ENCODE peak calls at places on chromosome 17, in eight cellular contexts. One of them, this sample, is unnamed.

GRCh38 chr17:38341035-38341721 is 2.6 kb downstream of the GPR179 start:
- DNase-seq in transverse colon: peak; percentile 43
- DNase-seq in amniotic epithelial cell: no peak
- DNase-seq in stimulated activated CD4-positive, alpha-beta T cell treated with anti-CD3 and anti-CD28 coated beads, Interleukin-4, amount 100 ng/mL, for 1 hour: no peak
- DNase-seq in nucleus accumbens: peak; percentile 67
- DNase-seq in ascending aorta: no peak
- DNase-seq in C1 segment of cervical spinal cord: peak; percentile 53
- DNase-seq in SK-MEL-5: peak; percentile 77
- DNase-seq in this sample: no peak

GRCh38 chr17:76714822-76715461 is 4.2 kb upstream of the MXRA7 start:
- DNase-seq in transverse colon: peak; percentile 68
- DNase-seq in amniotic epithelial cell: no peak
- DNase-seq in stimulated activated CD4-positive, alpha-beta T cell treated with anti-CD3 and anti-CD28 coated beads, Interleukin-4, amount 100 ng/mL, for 1 hour: peak; percentile 79
- DNase-seq in nucleus accumbens: no peak
- DNase-seq in ascending aorta: peak; percentile 83
- DNase-seq in C1 segment of cervical spinal cord: no peak
- DNase-seq in SK-MEL-5: peak; percentile 82
- DNase-seq in this sample: peak; percentile 58

GRCh38 chr17:34736611-34737010 is 157.2 kb downstream of the TMEM132E start:
- DNase-seq in transverse colon: no peak
- DNase-seq in amniotic epithelial cell: no peak
- DNase-seq in stimulated activated CD4-positive, alpha-beta T cell treated with anti-CD3 and anti-CD28 coated beads, Interleukin-4, amount 100 ng/mL, for 1 hour: no peak
- DNase-seq in nucleus accumbens: no peak
- DNase-seq in ascending aorta: peak; percentile 30
- DNase-seq in C1 segment of cervical spinal cord: no peak
- DNase-seq in SK-MEL-5: no peak
- DNase-seq in this sample: no peak

GRCh38 chr17:20184191-20184590 is 175.0 kb downstream of the SPECC1 start:
- DNase-seq in transverse colon: no peak
- DNase-seq in amniotic epithelial cell: no peak
- DNase-seq in stimulated activated CD4-positive, alpha-beta T cell treated with anti-CD3 and anti-CD28 coated beads, Interleukin-4, amount 100 ng/mL, for 1 hour: no peak
- DNase-seq in nucleus accumbens: no peak
- DNase-seq in ascending aorta: no peak
- DNase-seq in C1 segment of cervical spinal cord: no peak
- DNase-seq in SK-MEL-5: no peak
- DNase-seq in this sample: no peak

GRCh38 chr17:2090804-2091534 is 36.1 kb downstream of the HIC1 start:
- DNase-seq in transverse colon: peak; percentile 56
- DNase-seq in amniotic epithelial cell: peak; percentile 98
- DNase-seq in stimulated activated CD4-positive, alpha-beta T cell treated with anti-CD3 and anti-CD28 coated beads, Interleukin-4, amount 100 ng/mL, for 1 hour: no peak
- DNase-seq in nucleus accumbens: no peak
- DNase-seq in ascending aorta: no peak
- DNase-seq in C1 segment of cervical spinal cord: no peak
- DNase-seq in SK-MEL-5: peak; percentile 66
- DNase-seq in this sample: peak; percentile 11

GRCh38 chr17:38739305-38739704 is 8.8 kb downstream of the PCGF2 start:
- DNase-seq in transverse colon: no peak
- DNase-seq in amniotic epithelial cell: no peak
- DNase-seq in stimulated activated CD4-positive, alpha-beta T cell treated with anti-CD3 and anti-CD28 coated beads, Interleukin-4, amount 100 ng/mL, for 1 hour: no peak
- DNase-seq in nucleus accumbens: no peak
- DNase-seq in ascending aorta: no peak
- DNase-seq in C1 segment of cervical spinal cord: no peak
- DNase-seq in SK-MEL-5: no peak
- DNase-seq in this sample: no peak

GRCh38 chr17:12134101-12134500 is 113.4 kb downstream of the MAP2K4 start:
- DNase-seq in transverse colon: no peak
- DNase-seq in amniotic epithelial cell: no peak
- DNase-seq in stimulated activated CD4-positive, alpha-beta T cell treated with anti-CD3 and anti-CD28 coated beads, Interleukin-4, amount 100 ng/mL, for 1 hour: no peak
- DNase-seq in nucleus accumbens: no peak
- DNase-seq in ascending aorta: no peak
- DNase-seq in C1 segment of cervical spinal cord: no peak
- DNase-seq in SK-MEL-5: no peak
- DNase-seq in this sample: no peak

GRCh38 chr17:42153919-42154491 is 784 bp downstream of the RAB5C start:
- DNase-seq in transverse colon: no peak
- DNase-seq in amniotic epithelial cell: peak; percentile 46
- DNase-seq in stimulated activated CD4-positive, alpha-beta T cell treated with anti-CD3 and anti-CD28 coated beads, Interleukin-4, amount 100 ng/mL, for 1 hour: no peak
- DNase-seq in nucleus accumbens: no peak
- DNase-seq in ascending aorta: no peak
- DNase-seq in C1 segment of cervical spinal cord: no peak
- DNase-seq in SK-MEL-5: peak; percentile 61
- DNase-seq in this sample: peak; percentile 71

GRCh38 chr17:550041-550398 is 164.6 kb downstream of the VPS53 start:
- DNase-seq in transverse colon: no peak
- DNase-seq in amniotic epithelial cell: peak; percentile 86
- DNase-seq in stimulated activated CD4-positive, alpha-beta T cell treated with anti-CD3 and anti-CD28 coated beads, Interleukin-4, amount 100 ng/mL, for 1 hour: no peak
- DNase-seq in nucleus accumbens: no peak
- DNase-seq in ascending aorta: no peak
- DNase-seq in C1 segment of cervical spinal cord: no peak
- DNase-seq in SK-MEL-5: no peak
- DNase-seq in this sample: no peak

GRCh38 chr17:65137076-65137935 is at the start of gene RGS9:
- DNase-seq in transverse colon: peak; percentile 88
- DNase-seq in amniotic epithelial cell: peak; percentile 27
- DNase-seq in stimulated activated CD4-positive, alpha-beta T cell treated with anti-CD3 and anti-CD28 coated beads, Interleukin-4, amount 100 ng/mL, for 1 hour: peak; percentile 81
- DNase-seq in nucleus accumbens: peak; percentile 83
- DNase-seq in ascending aorta: peak; percentile 92
- DNase-seq in C1 segment of cervical spinal cord: peak; percentile 44
- DNase-seq in SK-MEL-5: peak; percentile 83
- DNase-seq in this sample: peak; percentile 72

GRCh38 chr17:79053251-79053925 is 21.2 kb upstream of the ENGASE start:
- DNase-seq in transverse colon: no peak
- DNase-seq in amniotic epithelial cell: no peak
- DNase-seq in stimulated activated CD4-positive, alpha-beta T cell treated with anti-CD3 and anti-CD28 coated beads, Interleukin-4, amount 100 ng/mL, for 1 hour: no peak
- DNase-seq in nucleus accumbens: no peak
- DNase-seq in ascending aorta: no peak
- DNase-seq in C1 segment of cervical spinal cord: no peak
- DNase-seq in SK-MEL-5: no peak
- DNase-seq in this sample: no peak